ENCODE peak calls at places on chromosomes 3 and 15, in seven cellular contexts. Y is IMR-90, R is H9, A is mesendoderm, H is trophoblast cell, N is H1, G is mesenchymal stem cell. D is an unnamed sample. For H3K4me1, the result is how much of the 10 kb centered on the place peaks cover.

GRCh38 chr3:50559702-50560101 is 7.8 kb downstream of the C3orf18 start:
- DNase-seq in Y (no peak), R (no peak), A (peak), H (no peak), N (no peak), G (no peak), D (no peak)

GRCh38 chr3:31562525-31562924 is 29.8 kb downstream of the STT3B start:
- DNase-seq in Y (no peak), R (peak), A (peak), H (no peak), N (peak), G (no peak), D (no peak)

GRCh38 chr3:151171145-151171544 is 31.9 kb downstream of the GPR171 start:
- DNase-seq in Y (peak), R (no peak), A (no peak), H (no peak), N (no peak), G (no peak), D (no peak)

GRCh38 chr15:99440551-99441426 is 125.0 kb upstream of the MEF2A start:
- DNase-seq in Y (no peak), R (peak), A (no peak), H (no peak), N (no peak), G (no peak), D (no peak)

GRCh38 chr15:93030430-93031102 is 58.4 kb downstream of the RGMA start:
- DNase-seq in Y (peak), R (peak), A (peak), H (peak), N (peak), G (peak), D (peak)

GRCh38 chr3:13600950-13601691 is 52.2 kb downstream of the FBLN2 start:
- DNase-seq in Y (peak), R (no peak), A (peak), H (peak), N (no peak), G (peak), D (no peak)

GRCh38 chr3:96813134-96813819 is 1.1 kb upstream of the EPHA6 start:
- DNase-seq in Y (peak), R (peak), A (peak), H (peak), N (peak), G (peak), D (peak)

GRCh38 chr3:150773616-150774192 is 10.7 kb upstream of the SIAH2 start:
- DNase-seq in Y (no peak), R (no peak), A (no peak), H (no peak), N (no peak), G (no peak), D (no peak)

GRCh38 chr15:72838311-72838731 is 54.8 kb upstream of the ADPGK start:
- DNase-seq in Y (peak), R (no peak), A (no peak), H (no peak), N (no peak), G (no peak), D (no peak)

GRCh38 chr3:50436063-50436674 is 67.3 kb downstream of the CACNA2D2 start:
- DNase-seq in Y (peak), R (peak), A (peak), H (peak), N (peak), G (peak), D (peak)

GRCh38 chr15:67548862-67549651 is 6.6 kb downstream of the MAP2K5 start:
- DNase-seq in Y (no peak), R (peak), A (peak), H (no peak), N (peak), G (peak), D (peak)

GRCh38 chr3:188227442-188227841 is 73.5 kb downstream of the LPP start:
- DNase-seq in Y (no peak), R (no peak), A (no peak), H (no peak), N (no peak), G (no peak), D (no peak)

GRCh38 chr15:63318344-63318743 is 40.9 kb downstream of the APH1B start:
- DNase-seq in Y (no peak), R (no peak), A (no peak), H (no peak), N (no peak), G (no peak), D (no peak)

GRCh38 chr3:21059409-21059808 is 691.6 kb downstream of the ZNF385D start:
- DNase-seq in Y (no peak), R (no peak), A (no peak), H (no peak), N (no peak), G (no peak), D (no peak)

GRCh38 chr3:32045091-32045964 is 61.1 kb upstream of the GPD1L start:
- DNase-seq in Y (peak), R (peak), A (peak), H (no peak), N (no peak), G (peak), D (no peak)

GRCh38 chr3:185400866-185401265 is 37.9 kb downstream of the MAP3K13 start:
- DNase-seq in Y (no peak), R (no peak), A (no peak), H (no peak), N (no peak), G (no peak), D (no peak)

GRCh38 chr3:173920386-173920785 is 522.8 kb downstream of the NLGN1 start:
- DNase-seq in Y (peak), R (no peak), A (peak), H (no peak), N (no peak), G (no peak), D (no peak)

GRCh38 chr3:48477959-48478480 is 26.0 kb downstream of the SHISA5 start:
- DNase-seq in Y (no peak), R (no peak), A (no peak), H (no peak), N (no peak), G (no peak), D (no peak)

GRCh38 chr3:147712357-147712756 is 303.2 kb downstream of the ZIC1 start:
- DNase-seq in Y (no peak), R (peak), A (peak), H (no peak), N (no peak), G (no peak), D (no peak)

GRCh38 chr3:170368921-170369320 is 11.4 kb downstream of the SKIL start:
- DNase-seq in Y (no peak), R (no peak), A (no peak), H (no peak), N (no peak), G (no peak), D (no peak)

GRCh38 chr3:4045756-4046155 is 246.5 kb downstream of the LRRN1 start:
- DNase-seq in Y (no peak), R (no peak), A (no peak), H (peak), N (no peak), G (no peak), D (no peak)

GRCh38 chr3:192870785-192871184 is 46.9 kb downstream of the MB21D2 start:
- DNase-seq in Y (no peak), R (no peak), A (no peak), H (no peak), N (no peak), G (no peak), D (no peak)

DNA sequence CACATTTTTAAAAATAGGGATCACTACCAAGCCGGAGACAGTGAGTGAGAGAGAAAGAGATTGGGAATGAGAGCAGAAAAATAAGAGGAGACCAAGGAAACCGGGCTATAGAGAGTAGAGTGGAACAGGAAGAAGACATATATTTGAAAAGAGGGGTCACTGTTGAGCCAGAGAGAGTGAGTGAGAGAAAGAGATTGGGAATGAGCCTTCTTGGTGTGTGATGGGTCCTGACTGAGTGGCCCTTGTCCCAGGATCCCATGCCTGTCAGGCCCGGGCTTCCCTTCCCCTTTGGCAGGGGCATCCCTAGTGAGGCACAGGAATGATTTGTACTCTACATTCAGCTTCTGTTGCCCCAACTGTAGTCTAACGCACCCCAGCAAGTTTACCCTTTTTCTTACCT is 646.6 kb downstream of the NTRK3 start:
- DNase-seq in Y (no peak), R (no peak), A (no peak), H (no peak), N (no peak), G (no peak), D (no peak)
- H2BK5ac ChIP-seq in Y (no peak), R (no peak), A (no peak), H (no peak), N (no peak), G (no peak), D (no peak)

DNA sequence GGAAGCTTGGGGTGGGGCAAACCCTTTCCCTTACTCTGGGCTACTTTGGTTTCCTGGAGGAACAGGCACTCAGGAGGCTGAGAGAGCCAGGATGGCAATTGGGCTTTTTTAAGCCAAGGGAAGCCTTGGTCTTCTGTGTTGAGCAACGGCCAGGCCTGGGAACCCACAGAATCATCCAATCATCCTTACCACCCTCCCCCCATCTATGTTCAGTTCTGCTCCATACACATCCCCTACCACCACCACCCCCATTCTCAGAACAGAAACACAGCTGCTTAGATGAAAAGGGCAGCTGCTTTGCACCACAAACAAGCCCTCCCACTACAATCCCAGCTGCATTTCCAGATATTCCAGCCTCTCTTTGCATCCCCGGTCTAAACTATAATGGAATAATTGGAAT is 21.0 kb downstream of the SEMA5B start:
- DNase-seq in Y (no peak), R (no peak), A (no peak), H (no peak), N (no peak), G (no peak), D (no peak)
- H2BK120ac ChIP-seq in Y (no peak), R (no peak), A (no peak), H (no peak), N (no peak), G (no peak), D (no peak)

GRCh38 chr3:177124882-177125281 is 72.4 kb downstream of the TBL1XR1 start:
- DNase-seq in Y (no peak), R (no peak), A (no peak), H (no peak), N (no peak), G (no peak), D (no peak)
- H3K4me1 ChIP-seq in Y (under half), R (under half), A (under half), H (under half), N (under half), G (under half), D (under half)

DNA sequence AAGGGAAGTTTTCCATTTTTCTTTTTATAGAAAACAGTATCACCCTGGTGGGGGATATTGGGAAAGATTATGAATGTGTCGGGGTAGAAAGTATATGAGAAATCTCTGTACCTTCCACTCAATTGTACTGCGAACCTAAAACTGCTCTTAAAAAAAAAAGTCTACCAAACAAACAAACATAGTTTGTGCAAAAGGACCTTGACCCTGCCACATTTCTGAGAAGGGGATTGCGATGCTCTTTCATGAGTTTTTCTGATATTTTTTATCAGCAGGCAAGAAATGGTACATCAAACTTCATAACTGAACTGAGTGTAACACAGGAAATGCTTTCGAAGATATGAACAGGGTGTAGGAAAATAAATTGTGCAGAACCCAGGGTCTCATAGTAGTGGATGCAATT is 286.0 kb downstream of the WDR72 start:
- DNase-seq in Y (no peak), R (no peak), A (no peak), H (no peak), N (no peak), G (no peak), D (no peak)
- H2BK5ac ChIP-seq in Y (no peak), R (no peak), A (no peak), H (no peak), N (no peak), G (no peak), D (no peak)

GRCh38 chr3:149186726-149187125 is 34.9 kb downstream of the CP start:
- DNase-seq in Y (no peak), R (no peak), A (no peak), H (no peak), N (no peak), G (no peak), D (no peak)

GRCh38 chr3:149186219-149186618 is 35.4 kb downstream of the CP start:
- DNase-seq in Y (no peak), R (no peak), A (peak), H (no peak), N (no peak), G (no peak), D (no peak)

DNA sequence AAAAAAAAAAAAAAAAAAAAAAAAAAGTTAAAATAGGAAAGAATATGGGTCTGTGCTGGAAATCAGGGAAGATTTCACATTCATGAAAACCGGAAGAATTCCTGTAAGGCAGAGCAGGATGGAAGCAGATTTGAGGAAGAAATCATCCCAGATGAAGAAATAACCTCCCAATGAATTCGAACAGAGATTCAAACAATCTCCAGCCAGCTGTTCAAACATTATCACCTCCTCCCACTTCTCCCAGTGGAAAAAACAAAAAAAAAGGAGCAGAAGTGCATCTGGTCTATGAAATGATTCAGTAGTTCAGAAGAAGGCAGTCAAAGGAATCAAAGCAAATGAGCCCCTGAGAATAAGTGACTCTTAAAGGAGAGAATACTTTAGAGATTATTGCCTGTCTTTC is 33.1 kb downstream of the CP start:
- DNase-seq in Y (peak), R (no peak), A (no peak), H (no peak), N (no peak), G (no peak), D (no peak)
- H2BK120ac ChIP-seq in Y (no peak), R (no peak), A (no peak), H (no peak), N (peak), G (no peak), D (no peak)

D was measured in neuronal stem cell.